ENCODE peak calls at places on chromosomes 11 and 22, in six cellular contexts. X is NCI-H187 treated with DMSO at 0.1 percent for 48 hours, S is activated T-cell treated with anti-CD3 and anti-CD28 coated beads for 24 hours, L is AG09309, Y is iPS-NIHi11, K is heart left ventricle. B is an unnamed sample.

GRCh38 chr11:107744736-107745135 is 32.9 kb upstream of the SLN start:
- DNase-seq in S (no peak), X (no peak), Y (no peak), L (no peak), K (no peak), B (no peak)

GRCh38 chr11:6746086-6746618 is 25.6 kb downstream of the OR2AG2 start:
- DNase-seq in X (no peak), S (peak), L (no peak), K (no peak), Y (no peak), B (no peak)

GRCh38 chr11:61609970-61610347 is 29.1 kb upstream of the SYT7 start:
- DNase-seq in L (no peak), S (no peak), K (peak), X (peak), Y (peak), B (no peak)

GRCh38 chr11:72639475-72640375 is 34.5 kb downstream of the PDE2A start:
- DNase-seq in S (no peak), K (peak), Y (no peak), X (no peak), L (no peak), B (no peak)

GRCh38 chr22:38850941-38851849 is 7.4 kb upstream of the NPTXR start:
- DNase-seq in X (no peak), Y (no peak), S (no peak), K (no peak), L (no peak), B (no peak)

GRCh38 chr11:63738720-63739360 is 29.7 kb downstream of the ZFTA start:
- DNase-seq in S (peak), Y (peak), K (peak), X (peak), L (peak), B (peak)

GRCh38 chr11:128734439-128735224 is 40.8 kb downstream of the FLI1 start:
- DNase-seq in Y (no peak), L (no peak), K (peak), S (no peak), X (no peak), B (no peak)

GRCh38 chr11:113722221-113722620 is 16.1 kb upstream of the TMPRSS5 start:
- DNase-seq in K (no peak), S (no peak), X (no peak), Y (no peak), L (no peak), B (no peak)

GRCh38 chr11:65452806-65453490 is 30.4 kb downstream of the NEAT1 start:
- DNase-seq in L (peak), K (no peak), S (no peak), Y (no peak), X (peak), B (no peak)

GRCh38 chr11:11980841-11981308 is 27.6 kb downstream of the DKK3 start:
- DNase-seq in K (no peak), Y (no peak), S (no peak), X (no peak), L (no peak), B (no peak)

GRCh38 chr11:69923641-69924307 is 104.6 kb upstream of the FGF3 start:
- DNase-seq in K (peak), X (no peak), S (no peak), Y (no peak), L (no peak), B (peak)

GRCh38 chr11:198236-198806 is 5.4 kb downstream of the SCGB1C1 start:
- DNase-seq in Y (no peak), S (no peak), X (no peak), K (no peak), L (no peak), B (no peak)

GRCh38 chr22:27003301-27003700 is 345.9 kb downstream of the MIAT start:
- DNase-seq in L (no peak), K (no peak), S (no peak), Y (no peak), X (no peak), B (no peak)